ENCODE peak calls at places on chromosomes 4 and X, in five cellular contexts. Q is H4, P is progenitor cell of endocrine pancreas, L is ecto neural progenitor cell, J is NCI-H526. O is an unnamed sample.

GRCh38 chrX:129235903-129236302 is 287.4 kb downstream of the SMARCA1 start:
- DNase-seq in L (no peak), J (peak; percentile 17), Q (no peak), P (no peak), O (no peak)

GRCh38 chrX:42976729-42977366 is 198.9 kb upstream of the PPP1R2C start:
- DNase-seq in L (no peak), J (peak; percentile 0), Q (no peak), P (no peak), O (no peak)

GRCh38 chr4:77605210-77605902 is at the start of gene CXCL13:
- DNase-seq in P (no peak), J (peak; percentile 3), Q (no peak), L (no peak), O (no peak)

GRCh38 chr4:174669278-174669677 is 147.0 kb upstream of the HPGD start:
- DNase-seq in L (no peak), P (no peak), J (no peak), Q (peak; percentile 41), O (peak; percentile 7)

GRCh38 chrX:74781507-74782034 is 143.7 kb downstream of the NEXMIF start:
- DNase-seq in L (no peak), Q (no peak), J (no peak), P (no peak), O (no peak)

GRCh38 chr4:2257361-2258001 is 4.4 kb downstream of the MXD4 start:
- DNase-seq in P (no peak), J (no peak), Q (no peak), L (no peak), O (no peak)

GRCh38 chr4:20954541-20954940 is 254.3 kb downstream of the PACRGL start:
- DNase-seq in L (no peak), J (no peak), Q (no peak), P (no peak), O (no peak)

GRCh38 chr4:83029688-83030087 is 5.3 kb upstream of the COPS4 start:
- DNase-seq in J (no peak), L (no peak), P (no peak), Q (no peak), O (no peak)

GRCh38 chrX:23513121-23513520 is 154.2 kb upstream of the PRDX4 start:
- DNase-seq in P (no peak), J (peak; percentile 76), Q (no peak), L (no peak), O (no peak)

GRCh38 chrX:68719904-68720614 is 72.6 kb downstream of the STARD8 start:
- DNase-seq in P (no peak), Q (no peak), L (no peak), J (peak; percentile 10), O (peak; percentile 13)

GRCh38 chr4:174437324-174437723 is 85.0 kb downstream of the HPGD start:
- DNase-seq in L (no peak), Q (peak; percentile 75), J (no peak), P (no peak), O (no peak)

GRCh38 chr4:33149658-33150057 is 2429.5 kb downstream of the PCDH7 start:
- DNase-seq in P (no peak), J (no peak), L (no peak), Q (no peak), O (no peak)

GRCh38 chrX:11702965-11703631 is 37.4 kb upstream of the ARHGAP6 start:
- DNase-seq in P (no peak), L (no peak), J (no peak), Q (no peak), O (no peak)

GRCh38 chr4:147958459-147959065 is 226.7 kb downstream of the ARHGAP10 start:
- DNase-seq in P (no peak), L (no peak), J (no peak), Q (no peak), O (no peak)

O was measured in SW480.